ENCODE peak calls at places on chromosomes 4 and X, in eight cellular contexts. K, B, T, I, L, A, N and J are unnamed samples. For H3K4me1, the result is how much of the 10 kb centered on the place peaks cover.

GRCh38 chr4:85005865-85006377 is 39.4 kb upstream of the WDFY3 start:
- DNase-seq in A (no peak), K (peak), T (no peak), I (no peak), B (no peak), N (no peak), L (no peak), J (no peak)

GRCh38 chrX:135484636-135485289 is 35.7 kb upstream of the INTS6L start:
- DNase-seq in I (peak), L (peak), N (peak), T (peak), B (no peak), K (peak), A (no peak), J (peak)

GRCh38 chrX:19964017-19964710 is 26.7 kb downstream of the BCLAF3 start:
- DNase-seq in I (no peak), B (no peak), L (no peak), N (no peak), A (no peak), K (no peak), T (no peak), J (no peak)

GRCh38 chr4:181619651-181620050 is 623.6 kb upstream of the TENM3 start:
- DNase-seq in A (no peak), K (no peak), B (no peak), L (no peak), N (no peak), T (no peak), I (no peak), J (no peak)

GRCh38 chrX:49041683-49042529 is 1.3 kb downstream of the TFE3 start:
- DNase-seq in N (peak), L (no peak), I (no peak), B (peak), A (no peak), T (peak), K (peak), J (peak)

GRCh38 chr4:128229458-128229805 is 58.2 kb downstream of the PGRMC2 start:
- DNase-seq in B (no peak), I (no peak), T (no peak), A (no peak), K (no peak), N (no peak), L (no peak), J (no peak)

GRCh38 chr4:16893141-16893571 is 5.3 kb downstream of the LDB2 start:
- DNase-seq in K (peak), T (no peak), B (no peak), N (no peak), L (no peak), I (no peak), A (no peak), J (no peak)

GRCh38 chr4:41935652-41936021 is 408 bp downstream of the TMEM33 start:
- DNase-seq in B (no peak), N (no peak), I (peak), K (no peak), L (no peak), T (no peak), A (no peak), J (no peak)

GRCh38 chr4:94298725-94299252 is 43.8 kb downstream of the HPGDS start:
- DNase-seq in N (no peak), A (no peak), B (no peak), T (no peak), I (peak), K (no peak), L (no peak), J (no peak)

GRCh38 chr4:19807505-19807904 is 444.2 kb upstream of the SLIT2 start:
- DNase-seq in I (no peak), B (no peak), T (no peak), K (peak), A (no peak), L (no peak), N (no peak), J (no peak)

GRCh38 chr4:10106421-10107039 is 10.1 kb downstream of the WDR1 start:
- DNase-seq in A (peak), K (peak), B (peak), T (peak), I (no peak), N (peak), L (peak), J (peak)

GRCh38 chr4:168908093-168908492 is 102.0 kb downstream of the CBR4 start:
- DNase-seq in I (no peak), L (no peak), T (no peak), A (no peak), N (no peak), B (no peak), K (no peak), J (no peak)

GRCh38 chrX:33178690-33179089 is 32.7 kb downstream of the DMD start:
- DNase-seq in K (no peak), L (no peak), I (no peak), N (no peak), A (no peak), B (no peak), T (no peak), J (no peak)

GRCh38 chrX:13015536-13016236 is 28.7 kb downstream of the FAM9C start:
- DNase-seq in K (no peak), A (no peak), I (no peak), N (no peak), L (no peak), T (no peak), B (no peak), J (no peak)

GRCh38 chrX:129593137-129593536 is 53.1 kb downstream of the OCRL start:
- DNase-seq in A (no peak), L (peak), N (peak), K (no peak), I (no peak), T (no peak), B (no peak), J (peak)

GRCh38 chr4:102449751-102450352 is 51.3 kb upstream of the NFKB1 start:
- DNase-seq in L (peak), K (peak), N (peak), T (no peak), I (peak), A (no peak), B (peak), J (no peak)

GRCh38 chr4:1639299-1639868 is 44.7 kb downstream of the FAM53A start:
- DNase-seq in N (no peak), A (no peak), I (no peak), B (no peak), K (no peak), T (no peak), L (no peak), J (no peak)

GRCh38 chr4:15231265-15232091 is 196.4 kb upstream of the C1QTNF7 start:
- DNase-seq in B (peak), T (peak), A (peak), I (peak), L (peak), K (peak), N (peak), J (peak)

GRCh38 chr4:145195167-145195952 is 15.0 kb upstream of the OTUD4 start:
- DNase-seq in A (no peak), K (no peak), N (no peak), I (no peak), T (no peak), B (no peak), L (no peak), J (no peak)

GRCh38 chrX:1807301-1807731 is 192.5 kb downstream of the ASMT start:
- DNase-seq in B (no peak), I (no peak), K (no peak), T (no peak), N (no peak), L (no peak), A (no peak), J (no peak)

GRCh38 chrX:307261-308111 is 11.1 kb downstream of the GTPBP6 start:
- DNase-seq in L (no peak), K (no peak), T (peak), I (no peak), N (peak), B (no peak), A (peak), J (no peak)

GRCh38 chrX:96102997-96103396 is 581.6 kb upstream of the DIAPH2 start:
- DNase-seq in B (no peak), I (no peak), T (no peak), A (no peak), K (peak), L (no peak), N (no peak), J (no peak)

GRCh38 chr4:15895517-15895916 is 43.0 kb downstream of the FGFBP1 start:
- DNase-seq in I (no peak), N (no peak), K (no peak), T (no peak), B (no peak), A (no peak), L (no peak), J (no peak)

GRCh38 chrX:30702736-30703135 is 49.5 kb downstream of the GK start:
- DNase-seq in K (no peak), A (no peak), B (no peak), T (no peak), N (no peak), L (no peak), I (no peak), J (no peak)

GRCh38 chrX:12975670-12975965 is 708 bp downstream of the TMSB4X start:
- DNase-seq in N (peak), K (no peak), A (no peak), B (no peak), I (no peak), T (no peak), L (no peak), J (no peak)

GRCh38 chrX:41785685-41786084 is 61.7 kb downstream of the GPR82 start:
- DNase-seq in I (no peak), T (no peak), L (no peak), N (no peak), B (no peak), A (no peak), K (no peak), J (no peak)

GRCh38 chr4:150619032-150619431 is 37.1 kb downstream of the MAB21L2 start:
- DNase-seq in B (no peak), N (no peak), A (no peak), T (no peak), L (no peak), I (no peak), K (no peak), J (no peak)

GRCh38 chr4:140213736-140214135 is 59.8 kb upstream of the MAML3 start:
- DNase-seq in N (no peak), L (no peak), A (no peak), K (no peak), I (no peak), B (no peak), T (no peak), J (no peak)

GRCh38 chr4:4343038-4343437 is 43.9 kb upstream of the NSG1 start:
- DNase-seq in B (no peak), A (no peak), K (no peak), L (no peak), I (no peak), T (no peak), N (no peak), J (no peak)

GRCh38 chrX:102744307-102744706 is 23.8 kb downstream of the GPRASP3 start:
- DNase-seq in A (no peak), B (no peak), T (no peak), L (no peak), K (no peak), I (no peak), N (no peak), J (no peak)

GRCh38 chrX:109374276-109374960 is 107.5 kb downstream of the GUCY2F start:
- DNase-seq in A (no peak), L (no peak), I (no peak), K (peak), B (no peak), T (no peak), N (no peak), J (no peak)

GRCh38 chrX:102720237-102721168 is at the start of gene GPRASP3:
- DNase-seq in A (peak), I (no peak), T (peak), K (peak), N (peak), B (peak), L (peak), J (peak)

GRCh38 chrX:133994576-133994975 is 9.2 kb upstream of the GPC3 start:
- DNase-seq in N (no peak), T (no peak), B (no peak), K (no peak), L (no peak), I (peak), A (no peak), J (no peak)

GRCh38 chrX:107713205-107714195 is 62.1 kb downstream of the TSC22D3 start:
- DNase-seq in L (peak), T (no peak), I (no peak), A (peak), K (no peak), B (no peak), N (peak), J (no peak)

GRCh38 chr4:164442167-164442566 is 311.8 kb upstream of the SMIM31 start:
- DNase-seq in K (no peak), T (no peak), L (no peak), N (no peak), I (no peak), B (no peak), A (no peak), J (no peak)

GRCh38 chr4:7648813-7649395 is 214.2 kb upstream of the PSAPL1 start:
- DNase-seq in K (no peak), A (no peak), I (no peak), N (no peak), L (no peak), B (no peak), T (no peak), J (no peak)

GRCh38 chr4:7646384-7647061 is 211.8 kb upstream of the PSAPL1 start:
- DNase-seq in K (no peak), N (no peak), I (peak), A (no peak), T (no peak), L (no peak), B (peak), J (no peak)

GRCh38 chr4:7647211-7647931 is 212.6 kb upstream of the PSAPL1 start:
- DNase-seq in I (no peak), K (no peak), B (no peak), L (no peak), A (no peak), N (no peak), T (no peak), J (no peak)

GRCh38 chr4:7649411-7649740 is 214.6 kb upstream of the PSAPL1 start:
- DNase-seq in I (no peak), B (no peak), A (no peak), L (no peak), N (no peak), K (no peak), T (no peak), J (no peak)

DNA sequence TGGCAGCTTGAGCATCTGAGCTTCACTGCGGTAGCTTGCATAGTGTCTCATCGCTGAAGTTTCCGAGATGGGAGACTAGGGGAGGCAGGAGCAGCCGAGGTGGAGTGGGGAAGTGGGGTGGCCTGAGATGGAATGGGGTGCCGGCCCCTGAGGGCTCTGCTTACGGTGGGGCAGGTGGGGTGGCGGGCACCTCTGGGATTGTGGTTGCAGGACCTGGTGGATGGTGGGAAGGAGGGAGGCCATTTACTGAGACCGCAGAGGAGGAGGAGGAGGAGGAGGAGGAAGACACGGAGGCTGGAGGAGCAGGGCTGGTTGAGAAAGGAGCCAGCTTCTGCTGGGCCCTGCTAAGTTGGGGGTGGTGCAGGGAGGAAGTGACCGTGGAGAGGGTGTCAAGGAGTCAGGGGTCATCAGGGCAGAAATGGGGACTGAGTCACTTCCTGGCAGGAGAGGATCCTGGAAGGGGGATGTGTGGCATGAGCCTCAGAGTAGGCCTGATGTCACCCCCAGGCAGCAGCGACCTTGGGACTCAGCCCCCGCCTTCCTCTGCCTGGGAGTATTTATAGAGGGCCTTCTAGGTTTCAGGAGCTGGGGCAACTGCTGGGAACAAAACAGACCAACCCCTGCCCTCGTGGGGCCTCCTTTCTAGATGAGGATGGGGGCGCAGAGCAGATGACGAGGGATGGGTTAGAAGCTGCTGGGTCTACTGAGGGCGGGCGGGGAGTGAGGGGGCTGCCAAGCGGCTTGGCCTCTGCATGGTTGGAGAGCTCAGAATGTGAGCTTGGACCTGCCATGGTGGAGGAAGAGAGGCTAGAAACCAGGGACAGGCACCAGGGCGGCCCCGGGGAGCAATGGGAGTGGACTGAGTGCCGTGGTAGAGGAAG is 213.4 kb upstream of the PSAPL1 start:
- DNase-seq in B (peak), L (no peak), T (no peak), K (peak), I (peak), N (no peak), A (no peak), J (no peak)
- TF ChIP-seq POLR2A in B (no peak), L (no peak), T (no peak), K (no peak), I (no peak), N (no peak), A (no peak), J (no peak)

GRCh38 chrX:21730011-21730410 is 27.9 kb downstream of the SMPX start:
- DNase-seq in T (no peak), A (no peak), K (no peak), I (no peak), N (no peak), B (no peak), L (no peak), J (no peak)
- H3K4me1 ChIP-seq in T (under half), A (under half), K (under half), I (half or more), N (under half), B (under half), L (under half), J (under half)

GRCh38 chr4:108166441-108167315 is 2.1 kb downstream of the LEF1 start:
- DNase-seq in I (peak), T (no peak), N (peak), L (peak), B (no peak), K (no peak), A (no peak), J (no peak)
- TF ChIP-seq CTCF in I (no peak), T (no peak), N (no peak), L (no peak), B (no peak), K (no peak), A (no peak), J (no peak)

GRCh38 chr4:82429728-82430192 is 502 bp downstream of the HNRNPDL start:
- DNase-seq in A (no peak), K (no peak), B (no peak), L (no peak), N (no peak), T (no peak), I (no peak), J (no peak)
- TF ChIP-seq POLR2A in A (peak), K (peak), B (no peak), L (no peak), N (no peak), T (no peak), I (peak), J (no peak)

GRCh38 chr4:175873707-175874106 is 61.6 kb upstream of the GPM6A start:
- DNase-seq in A (no peak), T (no peak), K (no peak), I (no peak), L (no peak), N (no peak), B (no peak), J (no peak)
- H3K4me1 ChIP-seq in A (under half), T (under half), K (under half), I (under half), L (under half), N (under half), B (under half), J (under half)

DNA sequence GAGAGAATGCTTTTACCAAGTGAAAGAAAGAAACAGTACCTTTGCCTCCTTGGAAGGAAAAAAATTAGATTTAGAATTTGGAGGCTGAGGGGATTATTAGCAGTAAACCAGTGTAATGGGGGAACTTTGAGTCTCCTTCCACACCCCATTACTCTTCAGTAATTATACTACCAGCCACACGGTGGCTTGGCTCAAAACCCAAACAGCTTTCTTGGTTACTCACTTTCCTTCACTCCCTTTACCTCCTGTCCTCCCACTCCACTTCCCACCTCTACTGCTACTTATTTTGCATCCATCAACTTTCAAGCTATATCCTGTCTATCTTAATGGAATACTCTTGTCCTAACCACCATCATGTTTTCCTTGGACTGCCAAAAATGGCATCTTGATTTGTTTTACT is 310.6 kb upstream of the AADAT start:
- DNase-seq in B (no peak), N (no peak), I (no peak), A (no peak), K (no peak), L (no peak), T (no peak), J (no peak)
- TF ChIP-seq CTCF in B (no peak), N (no peak), I (no peak), A (no peak), K (no peak), L (no peak), T (no peak), J (no peak)

GRCh38 chrX:24696241-24696640 is 2.5 kb downstream of the POLA1 start:
- DNase-seq in T (no peak), B (no peak), L (no peak), N (no peak), I (no peak), K (no peak), A (no peak), J (no peak)

GRCh38 chrX:24692305-24692704 is 1.4 kb upstream of the POLA1 start:
- DNase-seq in N (no peak), I (no peak), K (no peak), B (no peak), A (no peak), T (no peak), L (no peak), J (no peak)

GRCh38 chrX:24694825-24695224 is 1.1 kb downstream of the POLA1 start:
- DNase-seq in K (peak), N (no peak), A (no peak), B (no peak), L (no peak), I (no peak), T (no peak), J (no peak)

DNA sequence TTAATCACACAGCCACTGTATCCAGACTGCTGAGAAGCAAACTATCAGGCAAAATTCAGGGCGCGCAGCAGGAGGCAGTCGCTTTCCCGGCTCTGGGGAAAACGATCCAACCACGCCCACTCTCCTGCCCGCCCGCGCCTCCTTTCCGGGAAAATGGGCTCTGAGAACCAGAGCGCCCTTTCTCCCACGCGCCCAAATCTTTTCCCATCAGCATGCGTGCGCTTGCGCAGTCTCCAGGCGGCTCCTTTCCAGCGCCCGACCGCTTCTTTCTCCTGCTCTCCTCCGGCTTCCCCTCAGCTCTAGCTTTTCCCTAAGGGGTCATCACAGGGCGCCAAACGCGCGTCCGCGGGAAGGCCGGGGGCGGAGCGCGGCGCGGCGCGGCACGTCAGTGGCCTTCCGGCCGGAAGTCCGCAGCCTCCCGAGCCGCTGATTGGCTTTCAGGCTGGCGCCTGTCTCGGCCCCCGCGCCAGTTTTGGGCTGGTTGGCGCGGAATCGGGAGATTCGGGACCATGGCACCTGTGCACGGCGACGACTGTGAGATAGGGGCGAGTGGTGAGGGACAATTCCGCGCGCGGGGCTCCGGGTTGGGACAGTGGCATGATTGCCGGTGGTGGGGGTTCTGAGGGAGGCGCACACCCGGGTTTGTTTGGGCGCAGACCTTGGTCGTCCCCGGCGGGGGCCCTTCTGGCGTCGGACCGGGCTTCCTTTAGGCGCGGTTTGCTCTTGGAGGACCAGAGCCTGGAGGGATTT is at the start of gene POLA1:
- DNase-seq in I (peak), L (peak), K (peak), A (peak), N (peak), T (peak), B (peak), J (peak)
- TF ChIP-seq POLR2A in I (peak), L (no peak), K (no peak), A (no peak), N (no peak), T (peak), B (no peak), J (no peak)

GRCh38 chr4:98522062-98522461 is 136.3 kb downstream of the TSPAN5 start:
- DNase-seq in I (no peak), A (no peak), K (peak), N (no peak), T (no peak), L (no peak), B (no peak), J (no peak)
- H3K4me1 ChIP-seq in I (under half), A (under half), K (half or more), N (under half), T (under half), L (half or more), B (under half), J (under half)

GRCh38 chr4:146510942-146511341 is 10.8 kb downstream of the SLC10A7 start:
- DNase-seq in B (no peak), L (no peak), I (no peak), T (no peak), N (no peak), K (no peak), A (no peak), J (no peak)
- TF ChIP-seq CTCF in B (no peak), L (no peak), I (no peak), T (no peak), N (no peak), K (no peak), A (no peak), J (no peak)